ENCODE peak calls at places on chromosomes 12 and 14, in seven cellular contexts. M is NCI-H2171 treated with DMSO at 0.1 percent for 48 hours; Q is choroid plexus epithelial cell; X is activated effector memory CD4-positive, alpha-beta T cell treated with Interleukin-2 at 50 U/mL for 16 hours; G is smooth muscle cell of the brain vasculature; C is heart right ventricle; K is IMR-90. S is an unnamed sample.

GRCh38 chr12:107929436-107929835 is 154.9 kb downstream of the ASCL4 start:
- DNase-seq in M (no peak), Q (peak), X (no peak), G (no peak), C (no peak), K (peak), S (no peak)

GRCh38 chr14:24037658-24038037 is 14.2 kb upstream of the CARMIL3 start:
- DNase-seq in M (no peak), Q (no peak), X (no peak), G (no peak), C (no peak), K (no peak), S (no peak)

GRCh38 chr12:3655331-3655900 is 97.5 kb downstream of the CRACR2A start:
- DNase-seq in M (peak), Q (peak), X (no peak), G (no peak), C (no peak), K (no peak), S (no peak)

GRCh38 chr14:74411671-74412070 is 14.3 kb downstream of the SYNDIG1L start:
- DNase-seq in M (no peak), Q (no peak), X (no peak), G (no peak), C (no peak), K (no peak), S (no peak)

GRCh38 chr12:54126696-54127537 is 61.9 kb downstream of the SMUG1 start:
- DNase-seq in M (no peak), Q (no peak), X (no peak), G (no peak), C (peak), K (no peak), S (no peak)

GRCh38 chr14:23057757-23058653 is 685 bp upstream of the CDH24 start:
- DNase-seq in M (no peak), Q (peak), X (peak), G (peak), C (peak), K (peak), S (peak)

GRCh38 chr12:6952860-6953416 is 1.8 kb downstream of the PTPN6 start:
- DNase-seq in M (no peak), Q (no peak), X (no peak), G (no peak), C (no peak), K (no peak), S (no peak)

GRCh38 chr12:122072031-122072970 is 6.3 kb upstream of the MLXIP start:
- DNase-seq in M (no peak), Q (peak), X (no peak), G (peak), C (peak), K (peak), S (no peak)

GRCh38 chr12:101298426-101298825 is 18.5 kb downstream of the UTP20 start:
- DNase-seq in M (no peak), Q (peak), X (no peak), G (no peak), C (no peak), K (peak), S (no peak)

GRCh38 chr14:65846469-65846868 is 433.9 kb downstream of the FUT8 start:
- DNase-seq in M (peak), Q (no peak), X (no peak), G (no peak), C (no peak), K (no peak), S (peak)

GRCh38 chr12:13085968-13086686 is 17.3 kb downstream of the GSG1 start:
- DNase-seq in M (no peak), Q (no peak), X (no peak), G (no peak), C (no peak), K (no peak), S (no peak)

GRCh38 chr12:54060975-54061778 is 7.5 kb downstream of the HOXC4 start:
- DNase-seq in M (no peak), Q (no peak), X (no peak), G (no peak), C (no peak), K (no peak), S (no peak)

GRCh38 chr12:49672351-49673181 is 34.6 kb downstream of the FMNL3 start:
- DNase-seq in M (no peak), Q (no peak), X (no peak), G (no peak), C (peak), K (no peak), S (no peak)

GRCh38 chr14:58878740-58879139 is 241.0 kb downstream of the DACT1 start:
- DNase-seq in M (no peak), Q (peak), X (no peak), G (no peak), C (no peak), K (peak), S (no peak)

GRCh38 chr12:121804417-121805111 is 755 bp downstream of the SETD1B start:
- DNase-seq in M (no peak), Q (no peak), X (peak), G (no peak), C (no peak), K (no peak), S (peak)

S was measured in naive thymus-derived CD8-positive, alpha-beta T cell.